ENCODE peak calls at places on chromosomes 11 and 22, in four cellular contexts. E is HEK293T, K is GM12878, M is K562. D is an unnamed sample.

GRCh38 chr22:38228326-38228872 is 26.6 kb downstream of the MAFF start:
- DNase-seq in E (no peak), K (no peak), M (no peak), D (no peak)

GRCh38 chr11:73308963-73309960 is 1.2 kb downstream of the ARHGEF17 start:
- DNase-seq in E (no peak), K (no peak), M (peak), D (peak)

GRCh38 chr22:27754247-27754887 is 47.2 kb downstream of the MN1 start:
- DNase-seq in E (no peak), K (no peak), M (no peak), D (no peak)

GRCh38 chr11:72352859-72353551 is 81.3 kb downstream of the CLPB start:
- DNase-seq in E (peak), K (peak), M (peak), D (no peak)

GRCh38 chr22:22565991-22566390 is 6.9 kb upstream of the PRAME start:
- DNase-seq in E (no peak), K (no peak), M (no peak), D (no peak)

GRCh38 chr22:46484156-46484860 is 53.1 kb downstream of the CELSR1 start:
- DNase-seq in E (no peak), K (no peak), M (no peak), D (no peak)

GRCh38 chr22:44680481-44680894 is 21.5 kb upstream of the PRR5 start:
- DNase-seq in E (no peak), K (no peak), M (no peak), D (no peak)

GRCh38 chr11:111604392-111605009 is 2.3 kb downstream of the SIK2 start:
- DNase-seq in E (peak), K (peak), M (peak), D (peak)

GRCh38 chr22:29022101-29022817 is 39.4 kb downstream of the C22orf31 start:
- DNase-seq in E (no peak), K (peak), M (no peak), D (peak)

GRCh38 chr11:44030996-44031395 is 16.8 kb upstream of the ACCSL start:
- DNase-seq in E (no peak), K (no peak), M (no peak), D (no peak)

GRCh38 chr11:44029507-44029845 is 18.3 kb upstream of the ACCSL start:
- DNase-seq in E (no peak), K (no peak), M (no peak), D (no peak)

GRCh38 chr11:44031549-44031948 is 16.2 kb upstream of the ACCSL start:
- DNase-seq in E (no peak), K (no peak), M (no peak), D (no peak)

GRCh38 chr11:44028816-44029506 is 18.8 kb upstream of the ACCSL start:
- DNase-seq in E (no peak), K (no peak), M (no peak), D (no peak)

DNA sequence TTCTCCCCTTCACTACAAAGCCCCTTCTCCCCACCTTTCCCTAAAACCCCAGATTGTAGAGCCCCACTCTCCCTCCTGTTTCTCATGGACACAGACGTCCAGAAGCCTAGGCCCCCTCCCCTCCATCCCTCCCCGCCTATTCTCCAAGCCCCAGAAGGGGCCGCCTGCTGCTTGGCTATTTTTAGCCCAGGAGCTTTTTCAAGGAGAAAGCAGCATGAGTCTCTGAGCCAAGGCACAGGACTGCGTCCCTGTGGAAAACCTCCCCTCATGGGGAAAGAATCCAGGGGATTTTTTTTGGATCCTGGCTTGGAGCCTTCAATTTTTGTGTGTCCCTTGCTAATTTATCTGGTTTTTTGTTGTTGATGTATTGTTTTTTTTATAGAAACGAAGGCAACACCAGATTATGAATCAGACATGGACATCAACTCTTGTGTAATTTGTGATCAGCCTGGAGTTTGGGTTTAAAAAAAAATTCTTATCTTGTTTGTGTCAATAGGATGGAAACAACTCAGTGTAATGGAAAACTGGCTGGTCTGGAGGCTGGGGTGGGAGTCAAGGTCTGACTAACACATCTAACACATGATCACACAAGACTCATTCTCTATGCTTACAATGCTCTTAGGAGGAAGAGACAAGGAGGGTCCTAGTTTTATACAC is 17.4 kb upstream of the ACCSL start:
- DNase-seq in E (no peak), K (no peak), M (no peak), D (no peak)
- TF ChIP-seq FOXM1 in E (no peak), K (no peak), M (no peak), D (no peak)

GRCh38 chr11:133950874-133951483 is 5.8 kb downstream of the IGSF9B start:
- DNase-seq in E (no peak), K (no peak), M (no peak), D (no peak)
- TF ChIP-seq SP1 in E (no peak), K (no peak), M (no peak), D (no peak)

GRCh38 chr11:103910721-103911120 is 125.7 kb upstream of the DDI1 start:
- DNase-seq in E (no peak), K (no peak), M (no peak), D (no peak)
- TF ChIP-seq FOXM1 in E (no peak), K (no peak), M (no peak), D (no peak)

DNA sequence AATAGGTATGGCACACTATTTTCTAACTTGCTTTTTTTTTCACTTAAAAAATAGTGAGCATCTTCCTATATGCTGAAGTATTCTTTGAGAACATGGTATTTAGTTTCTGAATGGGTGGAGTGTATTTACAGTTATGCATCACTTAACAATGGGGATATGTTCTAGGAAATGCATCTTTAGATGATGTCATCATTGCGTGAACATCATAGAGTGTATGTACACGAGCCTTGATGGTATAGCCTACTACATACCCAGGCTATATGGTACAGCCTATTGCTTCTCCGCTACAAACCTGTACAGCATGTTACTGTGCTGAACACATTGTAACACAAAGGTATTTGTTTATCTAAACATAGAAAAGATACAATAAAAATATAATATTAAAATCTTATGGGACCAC is 124.3 kb upstream of the ASPHD2 start:
- DNase-seq in E (no peak), K (no peak), M (no peak), D (no peak)
- TF ChIP-seq SP1 in E (no peak), K (no peak), M (no peak), D (no peak)

DNA sequence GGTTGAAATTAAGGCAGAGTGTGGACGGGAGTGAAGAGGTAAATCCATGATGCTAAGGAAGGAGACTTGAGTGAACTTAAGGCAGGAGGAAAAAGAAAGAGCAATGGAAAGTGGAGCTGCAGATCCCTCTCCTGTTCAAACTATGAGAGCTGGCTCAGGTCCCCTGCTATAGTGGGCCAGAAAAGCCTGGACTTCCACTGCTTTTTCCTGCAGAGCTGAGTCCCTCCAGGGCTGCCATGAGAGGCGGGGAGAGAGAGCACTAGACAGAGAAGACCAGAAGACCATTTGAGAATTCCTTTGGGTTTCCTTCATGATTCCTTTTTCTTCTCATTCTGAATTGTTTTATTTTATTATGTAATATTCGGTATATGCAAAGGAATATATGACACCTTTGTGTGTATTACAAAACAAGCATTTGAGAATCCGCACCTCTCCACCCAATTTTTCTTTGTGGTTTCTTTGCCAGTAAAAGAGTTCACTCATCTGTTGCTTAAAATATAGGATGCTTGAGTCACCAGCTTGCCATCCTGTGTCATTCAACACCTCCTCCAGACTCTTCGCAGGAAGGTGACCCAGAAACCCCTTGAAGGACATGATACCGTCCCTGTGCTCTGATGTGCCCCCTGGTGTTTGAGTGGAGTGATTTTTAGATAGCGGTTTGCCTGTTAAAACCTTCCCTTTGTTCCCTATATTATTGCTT is 24.4 kb downstream of the SREBF2 start:
- DNase-seq in E (peak), K (peak), M (peak), D (peak)
- TF ChIP-seq FOXM1 in E (no peak), K (no peak), M (no peak), D (no peak)

DNA sequence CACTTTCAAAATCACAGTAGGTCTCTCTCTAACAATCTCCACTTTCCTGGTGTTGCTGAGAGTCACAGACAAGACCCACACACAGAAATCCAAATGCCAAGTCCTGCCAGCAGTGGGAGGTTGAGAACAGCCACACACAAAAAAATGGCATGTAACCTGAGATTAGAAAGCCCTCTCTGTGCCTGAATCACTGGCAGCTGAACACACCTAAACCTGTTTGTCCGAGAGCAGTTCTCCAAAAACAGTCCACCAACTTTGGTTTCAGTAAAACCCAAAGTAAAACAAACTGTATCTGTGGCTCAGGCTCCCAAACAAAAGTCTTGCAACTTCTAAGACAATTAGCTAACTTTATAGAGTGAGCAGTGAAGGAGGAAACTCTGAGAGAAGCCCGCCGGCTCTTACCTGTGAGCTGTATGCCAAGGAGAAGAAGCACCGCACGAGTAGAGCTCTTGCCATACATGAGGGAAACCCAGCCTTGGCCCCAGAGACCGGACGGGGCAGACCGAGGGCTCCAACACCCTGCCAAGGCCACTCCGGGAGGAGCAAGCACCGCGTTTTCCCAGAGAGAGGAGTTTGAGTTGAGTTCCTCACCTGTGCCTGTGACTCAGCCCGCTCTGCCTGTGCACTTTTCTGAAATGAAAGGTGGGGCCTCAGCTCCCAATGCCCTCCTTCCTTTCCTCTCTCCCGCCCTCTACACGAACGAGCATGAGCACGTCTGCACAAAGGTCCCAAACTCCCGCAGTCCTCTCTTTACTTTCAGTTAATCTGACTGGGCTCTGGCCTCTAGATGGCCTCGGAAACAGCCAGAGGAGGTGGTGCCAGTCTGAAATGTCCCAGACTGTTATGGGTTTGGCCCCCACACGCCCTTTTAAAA is at the start of gene MPZL2:
- DNase-seq in E (no peak), K (no peak), M (no peak), D (peak)
- TF ChIP-seq SP1 in E (no peak), K (no peak), M (no peak), D (no peak)

GRCh38 chr11:43327987-43328386 is 16.2 kb downstream of the API5 start:
- DNase-seq in E (no peak), K (no peak), M (peak), D (peak)
- TF ChIP-seq FOXM1 in E (no peak), K (no peak), M (no peak), D (no peak)

DNA sequence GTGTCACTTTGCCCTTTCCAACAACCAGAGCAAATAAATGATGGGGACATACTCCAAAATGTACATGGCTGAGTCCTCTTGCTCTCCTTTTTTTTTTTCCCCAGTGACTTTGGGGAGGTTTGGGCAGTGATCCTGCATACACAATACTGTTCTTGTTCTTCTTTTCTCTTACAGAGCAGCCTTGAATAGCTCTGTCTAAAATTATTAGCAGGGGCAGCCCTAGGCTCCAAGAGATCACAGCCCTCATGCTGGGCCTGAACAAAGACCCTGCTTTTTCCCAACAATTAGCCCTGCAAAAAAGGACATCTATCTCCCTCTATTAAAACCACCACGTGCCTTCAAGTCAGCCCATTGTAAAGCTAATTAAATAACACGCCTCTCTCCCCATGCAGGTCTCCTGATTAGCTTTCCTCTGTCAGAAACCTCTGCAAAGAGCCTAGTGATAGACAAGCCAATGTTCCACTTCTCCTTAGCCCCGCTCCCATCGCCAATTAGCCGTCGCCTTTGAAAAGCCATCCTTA is 54.7 kb downstream of the ETS1 start:
- DNase-seq in E (no peak), K (no peak), M (no peak), D (no peak)
- TF ChIP-seq SP1 in E (no peak), K (no peak), M (no peak), D (no peak)

DNA sequence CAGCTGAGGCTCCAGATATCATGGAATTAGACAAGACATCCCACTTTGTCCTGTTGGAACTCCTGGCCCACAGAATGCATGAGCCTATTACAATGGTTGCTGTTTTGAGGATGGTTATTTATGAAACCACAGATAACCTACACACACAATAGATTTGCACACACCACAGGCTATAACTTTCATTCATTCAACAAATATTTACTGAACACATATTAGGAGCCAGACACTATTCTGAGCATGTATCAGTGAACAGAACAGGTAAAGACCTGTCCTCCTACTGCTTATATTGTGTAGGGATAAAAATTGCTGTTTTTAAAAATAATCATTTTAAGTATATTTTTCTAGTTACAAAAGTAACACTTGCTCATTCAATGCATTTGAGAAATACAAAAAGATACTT is 13.4 kb upstream of the LDLRAD3 start:
- DNase-seq in E (no peak), K (no peak), M (no peak), D (no peak)
- TF ChIP-seq FOXM1 in E (no peak), K (no peak), M (no peak), D (no peak)

GRCh38 chr22:17201285-17201945 is 17.8 kb downstream of the ADA2 start:
- DNase-seq in E (no peak), K (no peak), M (no peak), D (peak)

DNA sequence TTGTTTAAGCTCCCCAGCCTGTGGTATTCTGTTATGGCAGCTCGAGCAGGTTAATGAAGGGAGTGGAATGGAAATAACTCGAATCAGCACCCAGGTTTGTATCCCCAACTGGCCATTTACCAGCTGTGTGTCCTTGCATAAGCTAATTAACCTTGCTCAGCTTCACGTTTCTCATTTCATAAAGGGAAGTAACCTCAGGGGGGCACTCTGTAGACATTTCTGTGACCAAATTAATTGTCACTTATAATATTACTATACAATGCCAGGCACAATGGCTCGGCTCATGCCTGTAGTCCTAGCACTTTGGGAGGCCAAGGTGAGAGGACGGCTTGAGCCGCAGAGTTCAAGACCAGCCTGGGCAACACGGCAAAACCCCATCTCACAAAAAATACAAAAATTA is 13.8 kb downstream of the ADA2 start:
- DNase-seq in E (no peak), K (no peak), M (no peak), D (no peak)
- TF ChIP-seq SP1 in E (no peak), K (no peak), M (no peak), D (no peak)

D was measured in HepG2.